ENCODE peak calls at places on chromosome 6, in five cellular contexts. R, C, H, O and U are unnamed samples.

GRCh38 chr6:21995318-21995717 is 301.5 kb downstream of the PRL start:
- DNase-seq in C (no peak), H (no peak), O (no peak), R (no peak), U (no peak)

GRCh38 chr6:16735014-16735413 is 26.2 kb downstream of the ATXN1 start:
- DNase-seq in C (no peak), H (no peak), R (no peak), O (no peak), U (no peak)

GRCh38 chr6:100171533-100172321 is 177.7 kb upstream of the MCHR2 start:
- DNase-seq in O (no peak), H (no peak), R (no peak), C (no peak), U (no peak)

GRCh38 chr6:110528051-110528929 is 51.9 kb upstream of the SLC22A16 start:
- DNase-seq in C (peak), R (peak), O (peak), H (no peak), U (peak)

GRCh38 chr6:134722996-134723871 is 226.7 kb downstream of the ALDH8A1 start:
- DNase-seq in C (no peak), H (no peak), R (peak), O (peak), U (no peak)

GRCh38 chr6:151004415-151005024 is 139.0 kb downstream of the MTHFD1L start:
- DNase-seq in R (peak), H (no peak), O (peak), C (no peak), U (peak)

GRCh38 chr6:118277631-118278030 is 270.5 kb upstream of the PLN start:
- DNase-seq in H (no peak), C (no peak), O (no peak), R (no peak), U (no peak)

GRCh38 chr6:153032255-153032882 is 29.9 kb upstream of the MTRF1L start:
- DNase-seq in C (no peak), H (no peak), O (peak), R (peak), U (no peak)

GRCh38 chr6:170231496-170232185 is 59.2 kb downstream of the DLL1 start:
- DNase-seq in R (peak), C (no peak), H (no peak), O (no peak), U (no peak)

GRCh38 chr6:1388081-1388926 is 1.1 kb upstream of the FOXF2 start:
- DNase-seq in R (peak), H (peak), C (peak), O (no peak), U (no peak)

GRCh38 chr6:16922282-16922681 is 161.0 kb upstream of the ATXN1 start:
- DNase-seq in R (no peak), H (no peak), O (no peak), C (no peak), U (no peak)

GRCh38 chr6:4450237-4450636 is 314.9 kb upstream of the ECI2 start:
- DNase-seq in C (no peak), O (no peak), H (no peak), R (no peak), U (no peak)

GRCh38 chr6:5084192-5084786 is 852 bp upstream of the PPP1R3G start:
- DNase-seq in C (peak), H (no peak), R (no peak), O (no peak), U (peak)

GRCh38 chr6:113057567-113058053 is 710.5 kb downstream of the RFPL4B start:
- DNase-seq in H (no peak), R (peak), C (no peak), O (no peak), U (no peak)

GRCh38 chr6:153145591-153145990 is 14.5 kb upstream of the RGS17 start:
- DNase-seq in H (peak), C (no peak), R (no peak), O (no peak), U (no peak)

GRCh38 chr6:143885116-143885515 is 20.8 kb downstream of the ZC2HC1B start:
- DNase-seq in C (no peak), O (no peak), R (no peak), H (peak), U (no peak)

GRCh38 chr6:31922942-31923341 is 4.6 kb upstream of the C2 start:
- DNase-seq in H (no peak), C (no peak), O (no peak), R (no peak), U (no peak)

GRCh38 chr6:28443112-28443773 is at the start of gene ZSCAN23:
- DNase-seq in C (peak), H (peak), R (peak), O (peak), U (peak)

DNA sequence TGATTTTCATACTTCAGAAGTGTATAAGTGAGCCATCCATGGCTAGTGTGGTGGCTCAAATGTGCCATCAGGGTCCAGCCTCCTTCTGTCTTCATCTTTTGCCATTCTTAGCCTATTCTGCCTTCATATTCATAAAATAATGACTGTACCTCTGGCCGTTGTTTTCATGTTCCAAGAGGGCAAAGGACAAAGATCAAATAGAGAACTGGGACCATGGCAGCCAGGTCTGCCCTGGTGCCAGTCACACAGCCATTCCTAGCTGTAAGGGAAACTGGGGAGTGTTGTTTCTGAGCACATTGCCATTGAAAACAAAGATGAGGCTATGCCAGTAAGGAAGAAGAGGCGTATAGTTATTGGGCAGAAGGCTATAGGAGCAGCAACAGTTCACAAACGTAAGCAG is 518.6 kb downstream of the TFAP2B start:
- DNase-seq in O (no peak), R (no peak), C (no peak), H (no peak), U (no peak)
- H4K91ac ChIP-seq in O (no peak), R (no peak), C (no peak), H (no peak), U (no peak)

GRCh38 chr6:44642345-44642744 is 254.8 kb downstream of the CDC5L start:
- DNase-seq in C (no peak), R (no peak), O (no peak), H (no peak), U (no peak)

GRCh38 chr6:44646355-44646754 is 258.8 kb downstream of the CDC5L start:
- DNase-seq in R (peak), H (no peak), O (no peak), C (no peak), U (no peak)

GRCh38 chr6:44645276-44645675 is 257.8 kb downstream of the CDC5L start:
- DNase-seq in R (no peak), O (no peak), C (no peak), H (no peak), U (no peak)

GRCh38 chr6:44641344-44641743 is 253.8 kb downstream of the CDC5L start:
- DNase-seq in R (no peak), O (no peak), C (no peak), H (no peak), U (no peak)

GRCh38 chr6:44642870-44643522 is 255.5 kb downstream of the CDC5L start:
- DNase-seq in H (no peak), O (no peak), R (peak), C (no peak), U (peak)
- H2AK5ac ChIP-seq in H (no peak), O (no peak), R (no peak), C (no peak), U (peak)

GRCh38 chr6:127342946-127343752 is at the start of gene ECHDC1:
- DNase-seq in C (peak), O (peak), H (peak), R (peak), U (peak)
- H4K91ac ChIP-seq in C (no peak), O (peak), H (no peak), R (peak), U (peak)

GRCh38 chr6:13467216-13467600 is 20.2 kb downstream of the GFOD1 start:
- DNase-seq in O (no peak), C (no peak), H (no peak), R (no peak), U (no peak)
- H2AK5ac ChIP-seq in O (no peak), C (no peak), H (no peak), R (no peak), U (no peak)

GRCh38 chr6:33299237-33299944 is 649 bp upstream of the RGL2 start:
- DNase-seq in O (peak), R (peak), C (peak), H (peak), U (peak)
- H4K91ac ChIP-seq in O (peak), R (peak), C (no peak), H (no peak), U (peak)

GRCh38 chr6:159981171-159981571 is 12.3 kb downstream of the IGF2R start:
- DNase-seq in R (no peak), H (no peak), C (no peak), O (no peak), U (no peak)
- H2AK5ac ChIP-seq in R (peak), H (no peak), C (no peak), O (no peak), U (no peak)

DNA sequence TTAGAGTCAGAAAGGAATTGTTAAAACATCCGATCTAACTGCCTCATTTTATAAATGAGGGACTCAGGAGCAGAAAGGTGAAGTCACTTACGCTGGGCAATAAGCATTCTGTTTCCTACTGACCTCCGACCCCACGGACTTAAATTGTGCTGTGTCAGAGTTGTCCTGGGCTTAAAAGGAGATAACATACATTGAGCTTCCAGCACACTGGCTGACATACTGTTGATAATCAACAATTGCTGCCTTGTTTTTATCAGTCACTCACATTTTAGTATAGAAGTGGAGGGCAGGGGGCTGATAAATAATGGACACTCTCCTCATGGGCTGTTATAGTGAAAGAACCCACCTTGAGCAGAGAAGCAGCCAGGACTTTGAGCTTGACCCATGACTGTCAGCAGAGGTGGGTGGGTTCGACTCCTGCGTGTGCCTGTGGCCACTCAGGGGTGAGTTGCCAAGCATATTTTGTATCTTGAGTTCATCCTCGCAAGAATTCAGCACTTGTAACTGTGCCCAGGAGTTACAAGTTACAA is 166.5 kb upstream of the JARID2 start:
- DNase-seq in R (no peak), O (no peak), C (no peak), H (no peak), U (no peak)
- H4K91ac ChIP-seq in R (no peak), O (no peak), C (no peak), H (no peak), U (peak)

DNA sequence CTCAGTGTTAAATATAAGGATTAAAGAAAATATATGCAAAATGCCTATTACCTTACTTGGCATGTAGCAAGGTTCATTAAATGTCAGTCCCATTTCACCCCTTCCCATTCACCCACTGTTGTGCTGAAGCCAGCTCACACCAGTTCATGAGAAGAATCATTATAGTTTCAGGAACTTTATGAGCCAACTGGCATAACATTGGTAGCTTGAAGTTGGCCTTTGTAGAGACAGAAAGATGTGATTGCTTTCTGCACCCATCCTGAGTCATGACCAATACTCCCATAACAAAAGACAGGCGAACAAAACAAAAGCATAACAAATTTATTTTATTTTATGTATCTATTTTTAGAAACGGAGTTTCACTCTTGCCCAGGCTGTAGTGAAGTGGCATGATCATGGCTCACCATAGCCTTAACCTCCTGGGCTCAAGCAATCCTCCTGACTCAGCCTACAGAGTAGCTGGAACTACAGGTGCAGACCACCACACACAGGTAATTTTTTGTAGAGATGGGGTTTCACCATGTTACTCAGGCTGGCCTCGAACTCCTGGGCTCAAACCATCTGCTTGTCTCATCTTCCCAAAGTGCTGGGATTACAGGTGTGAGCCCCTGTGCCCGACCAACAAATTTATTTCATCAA is 17.6 kb upstream of the IER3 start:
- DNase-seq in H (no peak), C (no peak), O (no peak), R (no peak), U (no peak)
- H2AK5ac ChIP-seq in H (no peak), C (no peak), O (peak), R (peak), U (peak)